ENCODE peak calls at places on chromosomes 2 and 18, in eight cellular contexts. One of them, this sample, is unnamed. For H3K9me3 and H3K27me3, the result is how much of the 10 kb centered on the place peaks cover.

GRCh38 chr2:231299267-231299666 is 96.2 kb upstream of the B3GNT7 start:
- DNase-seq in H9: no peak
- DNase-seq in sigmoid colon: no peak
- DNase-seq in body of pancreas: peak
- DNase-seq in aorta: no peak
- DNase-seq in heart right ventricle: no peak
- DNase-seq in CD8-positive, alpha-beta T cell: no peak
- DNase-seq in pancreas: no peak
- DNase-seq in this sample: no peak

GRCh38 chr2:228698963-228699362 is 517.5 kb upstream of the SPHKAP start:
- DNase-seq in H9: no peak
- DNase-seq in sigmoid colon: no peak
- DNase-seq in body of pancreas: no peak
- DNase-seq in aorta: no peak
- DNase-seq in heart right ventricle: no peak
- DNase-seq in CD8-positive, alpha-beta T cell: no peak
- DNase-seq in pancreas: no peak
- DNase-seq in this sample: no peak

GRCh38 chr2:239440511-239440959 is 39.7 kb upstream of the HDAC4 start:
- DNase-seq in H9: no peak
- DNase-seq in sigmoid colon: no peak
- DNase-seq in body of pancreas: no peak
- DNase-seq in aorta: no peak
- DNase-seq in heart right ventricle: no peak
- DNase-seq in CD8-positive, alpha-beta T cell: no peak
- DNase-seq in pancreas: no peak
- DNase-seq in this sample: no peak

GRCh38 chr2:144650886-144651285 is 131.0 kb upstream of the ZEB2 start:
- DNase-seq in H9: no peak
- DNase-seq in sigmoid colon: no peak
- DNase-seq in body of pancreas: no peak
- DNase-seq in aorta: no peak
- DNase-seq in heart right ventricle: no peak
- DNase-seq in CD8-positive, alpha-beta T cell: no peak
- DNase-seq in pancreas: no peak
- DNase-seq in this sample: peak

GRCh38 chr2:158618859-158619490 is 162.2 kb downstream of the PKP4 start:
- DNase-seq in H9: no peak
- DNase-seq in sigmoid colon: no peak
- DNase-seq in body of pancreas: no peak
- DNase-seq in aorta: no peak
- DNase-seq in heart right ventricle: no peak
- DNase-seq in CD8-positive, alpha-beta T cell: no peak
- DNase-seq in pancreas: no peak
- DNase-seq in this sample: no peak

GRCh38 chr18:12409466-12409865 is 1.7 kb downstream of the PRELID3A start:
- DNase-seq in H9: no peak
- DNase-seq in sigmoid colon: no peak
- DNase-seq in body of pancreas: no peak
- DNase-seq in aorta: peak
- DNase-seq in heart right ventricle: no peak
- DNase-seq in CD8-positive, alpha-beta T cell: no peak
- DNase-seq in pancreas: no peak
- DNase-seq in this sample: no peak

GRCh38 chr2:151826737-151827157 is 1.5 kb downstream of the ARL5A start:
- DNase-seq in H9: no peak
- DNase-seq in sigmoid colon: no peak
- DNase-seq in body of pancreas: no peak
- DNase-seq in aorta: no peak
- DNase-seq in heart right ventricle: no peak
- DNase-seq in CD8-positive, alpha-beta T cell: no peak
- DNase-seq in pancreas: no peak
- DNase-seq in this sample: no peak

GRCh38 chr2:123659120-123659519 is 366.0 kb upstream of the CNTNAP5 start:
- DNase-seq in H9: no peak
- DNase-seq in sigmoid colon: no peak
- DNase-seq in body of pancreas: no peak
- DNase-seq in aorta: no peak
- DNase-seq in heart right ventricle: no peak
- DNase-seq in CD8-positive, alpha-beta T cell: no peak
- DNase-seq in pancreas: no peak
- DNase-seq in this sample: no peak

GRCh38 chr2:215749092-215749957 is 264.0 kb downstream of the MREG start:
- DNase-seq in H9: no peak
- DNase-seq in sigmoid colon: peak
- DNase-seq in body of pancreas: peak
- DNase-seq in aorta: peak
- DNase-seq in heart right ventricle: peak
- DNase-seq in CD8-positive, alpha-beta T cell: no peak
- DNase-seq in pancreas: peak
- DNase-seq in this sample: peak

GRCh38 chr2:175004980-175005832 is at the start of gene CHN1:
- DNase-seq in H9: peak
- DNase-seq in sigmoid colon: peak
- DNase-seq in body of pancreas: peak
- DNase-seq in aorta: peak
- DNase-seq in heart right ventricle: peak
- DNase-seq in CD8-positive, alpha-beta T cell: peak
- DNase-seq in pancreas: peak
- DNase-seq in this sample: peak

GRCh38 chr2:54348672-54349071 is 92.6 kb upstream of the TSPYL6 start:
- DNase-seq in H9: no peak
- DNase-seq in sigmoid colon: no peak
- DNase-seq in body of pancreas: no peak
- DNase-seq in aorta: no peak
- DNase-seq in heart right ventricle: peak
- DNase-seq in CD8-positive, alpha-beta T cell: no peak
- DNase-seq in pancreas: no peak
- DNase-seq in this sample: no peak

GRCh38 chr2:170822885-170823799 is 6.5 kb downstream of the GAD1 start:
- DNase-seq in H9: peak
- DNase-seq in sigmoid colon: no peak
- DNase-seq in body of pancreas: no peak
- DNase-seq in aorta: peak
- DNase-seq in heart right ventricle: no peak
- DNase-seq in CD8-positive, alpha-beta T cell: no peak
- DNase-seq in pancreas: no peak
- DNase-seq in this sample: no peak

GRCh38 chr18:75160315-75160714 is 48.6 kb downstream of the PTGR3 start:
- DNase-seq in H9: no peak
- DNase-seq in sigmoid colon: no peak
- DNase-seq in body of pancreas: no peak
- DNase-seq in aorta: no peak
- DNase-seq in heart right ventricle: no peak
- DNase-seq in CD8-positive, alpha-beta T cell: no peak
- DNase-seq in pancreas: no peak
- DNase-seq in this sample: no peak

GRCh38 chr18:79950440-79951341 is 762 bp downstream of the SLC66A2 start:
- DNase-seq in H9: peak
- DNase-seq in sigmoid colon: peak
- DNase-seq in body of pancreas: peak
- DNase-seq in aorta: peak
- DNase-seq in heart right ventricle: no peak
- DNase-seq in CD8-positive, alpha-beta T cell: no peak
- DNase-seq in pancreas: peak
- DNase-seq in this sample: peak

GRCh38 chr2:234462218-234462992 is 34.5 kb downstream of the ARL4C start:
- DNase-seq in H9: no peak
- DNase-seq in sigmoid colon: no peak
- DNase-seq in body of pancreas: no peak
- DNase-seq in aorta: no peak
- DNase-seq in heart right ventricle: no peak
- DNase-seq in CD8-positive, alpha-beta T cell: no peak
- DNase-seq in pancreas: no peak
- DNase-seq in this sample: no peak

GRCh38 chr2:120809576-120810440 is 74.1 kb downstream of the GLI2 start:
- DNase-seq in H9: no peak
- DNase-seq in sigmoid colon: no peak
- DNase-seq in body of pancreas: no peak
- DNase-seq in aorta: no peak
- DNase-seq in heart right ventricle: no peak
- DNase-seq in CD8-positive, alpha-beta T cell: no peak
- DNase-seq in pancreas: no peak
- DNase-seq in this sample: no peak

GRCh38 chr2:20052872-20053281 is 1.4 kb upstream of the LAPTM4A start:
- DNase-seq in H9: no peak
- DNase-seq in sigmoid colon: peak
- DNase-seq in body of pancreas: peak
- DNase-seq in aorta: peak
- DNase-seq in heart right ventricle: peak
- DNase-seq in CD8-positive, alpha-beta T cell: no peak
- DNase-seq in pancreas: peak
- DNase-seq in this sample: peak

GRCh38 chr2:202542142-202542541 is 92.6 kb upstream of the FAM117B start:
- DNase-seq in H9: no peak
- DNase-seq in sigmoid colon: no peak
- DNase-seq in body of pancreas: peak
- DNase-seq in aorta: no peak
- DNase-seq in heart right ventricle: peak
- DNase-seq in CD8-positive, alpha-beta T cell: no peak
- DNase-seq in pancreas: no peak
- DNase-seq in this sample: no peak

GRCh38 chr18:46867471-46868170 is 49.7 kb downstream of the PIAS2 start:
- DNase-seq in H9: no peak
- DNase-seq in sigmoid colon: no peak
- DNase-seq in body of pancreas: no peak
- DNase-seq in aorta: no peak
- DNase-seq in heart right ventricle: no peak
- DNase-seq in CD8-positive, alpha-beta T cell: no peak
- DNase-seq in pancreas: no peak
- DNase-seq in this sample: no peak

GRCh38 chr2:17162721-17163120 is 355.5 kb downstream of the RAD51AP2 start:
- DNase-seq in H9: no peak
- DNase-seq in sigmoid colon: no peak
- DNase-seq in body of pancreas: no peak
- DNase-seq in aorta: no peak
- DNase-seq in heart right ventricle: no peak
- DNase-seq in CD8-positive, alpha-beta T cell: no peak
- DNase-seq in pancreas: no peak
- DNase-seq in this sample: no peak

GRCh38 chr18:40293311-40293710 is 1661.7 kb upstream of the PIK3C3 start:
- DNase-seq in H9: no peak
- DNase-seq in sigmoid colon: no peak
- DNase-seq in body of pancreas: no peak
- DNase-seq in aorta: no peak
- DNase-seq in heart right ventricle: no peak
- DNase-seq in CD8-positive, alpha-beta T cell: no peak
- DNase-seq in pancreas: no peak
- DNase-seq in this sample: no peak

GRCh38 chr18:29377346-29377745 is 1200.4 kb upstream of the CDH2 start:
- DNase-seq in H9: no peak
- DNase-seq in sigmoid colon: no peak
- DNase-seq in body of pancreas: no peak
- DNase-seq in aorta: no peak
- DNase-seq in heart right ventricle: no peak
- DNase-seq in CD8-positive, alpha-beta T cell: no peak
- DNase-seq in pancreas: no peak
- DNase-seq in this sample: no peak

GRCh38 chr18:21914739-21915319 is 174.2 kb downstream of the MIB1 start:
- DNase-seq in H9: peak
- DNase-seq in sigmoid colon: no peak
- DNase-seq in body of pancreas: peak
- DNase-seq in aorta: no peak
- DNase-seq in heart right ventricle: peak
- DNase-seq in CD8-positive, alpha-beta T cell: no peak
- DNase-seq in pancreas: peak
- DNase-seq in this sample: peak

GRCh38 chr2:241770936-241771285 is 5.7 kb upstream of the GAL3ST2 start:
- DNase-seq in H9: no peak
- DNase-seq in sigmoid colon: no peak
- DNase-seq in body of pancreas: no peak
- DNase-seq in aorta: no peak
- DNase-seq in heart right ventricle: no peak
- DNase-seq in CD8-positive, alpha-beta T cell: no peak
- DNase-seq in pancreas: no peak
- DNase-seq in this sample: no peak

GRCh38 chr2:236641051-236641450 is 71.4 kb downstream of the ACKR3 start:
- DNase-seq in H9: no peak
- DNase-seq in sigmoid colon: peak
- DNase-seq in body of pancreas: no peak
- DNase-seq in aorta: no peak
- DNase-seq in heart right ventricle: no peak
- DNase-seq in CD8-positive, alpha-beta T cell: no peak
- DNase-seq in pancreas: peak
- DNase-seq in this sample: no peak
- H3K9me3 ChIP-seq in H9: under half
- H3K9me3 ChIP-seq in sigmoid colon: under half
- H3K9me3 ChIP-seq in body of pancreas: under half
- H3K9me3 ChIP-seq in aorta: under half
- H3K9me3 ChIP-seq in heart right ventricle: under half
- H3K9me3 ChIP-seq in CD8-positive, alpha-beta T cell: under half
- H3K9me3 ChIP-seq in pancreas: under half
- H3K9me3 ChIP-seq in this sample: under half

GRCh38 chr18:44911773-44912172 is 231.1 kb downstream of the SETBP1 start:
- DNase-seq in H9: no peak
- DNase-seq in sigmoid colon: no peak
- DNase-seq in body of pancreas: no peak
- DNase-seq in aorta: no peak
- DNase-seq in heart right ventricle: no peak
- DNase-seq in CD8-positive, alpha-beta T cell: no peak
- DNase-seq in pancreas: no peak
- DNase-seq in this sample: no peak
- H3K27me3 ChIP-seq in H9: under half
- H3K27me3 ChIP-seq in sigmoid colon: under half
- H3K27me3 ChIP-seq in body of pancreas: under half
- H3K27me3 ChIP-seq in aorta: under half
- H3K27me3 ChIP-seq in heart right ventricle: under half
- H3K27me3 ChIP-seq in CD8-positive, alpha-beta T cell: under half
- H3K27me3 ChIP-seq in pancreas: under half
- H3K27me3 ChIP-seq in this sample: under half

GRCh38 chr2:127479866-127480743 is 46.2 kb downstream of the IWS1 start:
- DNase-seq in H9: peak
- DNase-seq in sigmoid colon: no peak
- DNase-seq in body of pancreas: no peak
- DNase-seq in aorta: no peak
- DNase-seq in heart right ventricle: no peak
- DNase-seq in CD8-positive, alpha-beta T cell: no peak
- DNase-seq in pancreas: no peak
- DNase-seq in this sample: no peak
- H3K9me3 ChIP-seq in H9: under half
- H3K9me3 ChIP-seq in sigmoid colon: under half
- H3K9me3 ChIP-seq in body of pancreas: under half
- H3K9me3 ChIP-seq in aorta: under half
- H3K9me3 ChIP-seq in heart right ventricle: under half
- H3K9me3 ChIP-seq in CD8-positive, alpha-beta T cell: under half
- H3K9me3 ChIP-seq in pancreas: under half
- H3K9me3 ChIP-seq in this sample: under half

GRCh38 chr18:31066267-31066666 is 23.7 kb upstream of the DSC3 start:
- DNase-seq in H9: no peak
- DNase-seq in sigmoid colon: no peak
- DNase-seq in body of pancreas: no peak
- DNase-seq in aorta: no peak
- DNase-seq in heart right ventricle: no peak
- DNase-seq in CD8-positive, alpha-beta T cell: no peak
- DNase-seq in pancreas: no peak
- DNase-seq in this sample: no peak
- H3K27me3 ChIP-seq in H9: under half
- H3K27me3 ChIP-seq in sigmoid colon: under half
- H3K27me3 ChIP-seq in body of pancreas: under half
- H3K27me3 ChIP-seq in aorta: under half
- H3K27me3 ChIP-seq in heart right ventricle: under half
- H3K27me3 ChIP-seq in CD8-positive, alpha-beta T cell: under half
- H3K27me3 ChIP-seq in pancreas: under half
- H3K27me3 ChIP-seq in this sample: under half

GRCh38 chr2:4174796-4175195 is 471.4 kb downstream of the DCDC2C start:
- DNase-seq in H9: no peak
- DNase-seq in sigmoid colon: no peak
- DNase-seq in body of pancreas: no peak
- DNase-seq in aorta: no peak
- DNase-seq in heart right ventricle: no peak
- DNase-seq in CD8-positive, alpha-beta T cell: no peak
- DNase-seq in pancreas: no peak
- DNase-seq in this sample: no peak
- H3K9me3 ChIP-seq in H9: under half
- H3K9me3 ChIP-seq in sigmoid colon: under half
- H3K9me3 ChIP-seq in body of pancreas: under half
- H3K9me3 ChIP-seq in aorta: under half
- H3K9me3 ChIP-seq in heart right ventricle: under half
- H3K9me3 ChIP-seq in CD8-positive, alpha-beta T cell: under half
- H3K9me3 ChIP-seq in pancreas: under half
- H3K9me3 ChIP-seq in this sample: under half